ENCODE peak calls at places on chromosomes 1 and 21, in five cellular contexts. G is transverse colon, X is ovary, P is suprapubic skin, J is A549. N is an unnamed sample.

GRCh38 chr1:248015801-248016200 is 2.3 kb downstream of the OR2L5 start:
- DNase-seq in G (no peak), X (no peak), P (no peak), J (no peak), N (no peak)

GRCh38 chr1:78114034-78114956 is 68.5 kb downstream of the GIPC2 start:
- DNase-seq in G (peak; percentile 54), X (peak; percentile 62), P (peak; percentile 68), J (peak; percentile 48), N (no peak)

GRCh38 chr21:37231247-37231645 is 35.9 kb downstream of the VPS26C start:
- DNase-seq in G (no peak), X (no peak), P (no peak), J (no peak), N (no peak)

GRCh38 chr1:222994506-222995229 is 148.4 kb downstream of the TLR5 start:
- DNase-seq in G (no peak), X (no peak), P (no peak), J (no peak), N (no peak)

GRCh38 chr1:227759345-227760300 is 24.4 kb downstream of the SNAP47 start:
- DNase-seq in G (peak; percentile 58), X (peak; percentile 78), P (peak; percentile 73), J (no peak), N (peak; percentile 48)

GRCh38 chr21:42732033-42732410 is 78.6 kb downstream of the PDE9A start:
- DNase-seq in G (peak; percentile 18), X (no peak), P (no peak), J (no peak), N (no peak)

GRCh38 chr1:27137022-27137542 is 17.8 kb downstream of the SLC9A1 start:
- DNase-seq in G (peak; percentile 67), X (no peak), P (no peak), J (no peak), N (peak; percentile 45)

GRCh38 chr1:99766378-99766800 is at the start of gene FRRS1:
- DNase-seq in G (peak; percentile 75), X (peak; percentile 52), P (peak; percentile 63), J (peak; percentile 51), N (peak; percentile 26)

DNA sequence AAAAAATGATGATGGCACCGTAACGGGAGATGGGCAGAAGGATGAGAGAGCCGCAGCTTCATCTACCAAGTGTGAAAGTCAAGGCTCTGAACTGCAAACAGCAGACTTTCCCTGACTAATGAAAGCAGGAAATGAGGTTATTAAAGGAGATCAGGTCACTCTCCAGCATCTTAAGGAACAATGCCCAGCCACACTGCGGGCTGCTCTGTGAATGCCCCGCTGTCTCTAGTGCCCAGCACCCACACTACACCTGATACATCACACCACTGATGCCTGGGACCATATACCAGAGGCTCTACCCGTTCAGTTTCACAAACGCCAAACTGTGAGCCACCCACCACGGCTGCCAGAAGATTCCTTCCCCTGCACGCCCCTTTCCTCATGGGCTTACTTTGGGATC is 72.2 kb downstream of the MIS18A start:
- DNase-seq in G (no peak), X (no peak), P (no peak), J (no peak), N (no peak)
- TF ChIP-seq EP300 in G (no peak), X (no peak), P (no peak), J (no peak), N (no peak)

DNA sequence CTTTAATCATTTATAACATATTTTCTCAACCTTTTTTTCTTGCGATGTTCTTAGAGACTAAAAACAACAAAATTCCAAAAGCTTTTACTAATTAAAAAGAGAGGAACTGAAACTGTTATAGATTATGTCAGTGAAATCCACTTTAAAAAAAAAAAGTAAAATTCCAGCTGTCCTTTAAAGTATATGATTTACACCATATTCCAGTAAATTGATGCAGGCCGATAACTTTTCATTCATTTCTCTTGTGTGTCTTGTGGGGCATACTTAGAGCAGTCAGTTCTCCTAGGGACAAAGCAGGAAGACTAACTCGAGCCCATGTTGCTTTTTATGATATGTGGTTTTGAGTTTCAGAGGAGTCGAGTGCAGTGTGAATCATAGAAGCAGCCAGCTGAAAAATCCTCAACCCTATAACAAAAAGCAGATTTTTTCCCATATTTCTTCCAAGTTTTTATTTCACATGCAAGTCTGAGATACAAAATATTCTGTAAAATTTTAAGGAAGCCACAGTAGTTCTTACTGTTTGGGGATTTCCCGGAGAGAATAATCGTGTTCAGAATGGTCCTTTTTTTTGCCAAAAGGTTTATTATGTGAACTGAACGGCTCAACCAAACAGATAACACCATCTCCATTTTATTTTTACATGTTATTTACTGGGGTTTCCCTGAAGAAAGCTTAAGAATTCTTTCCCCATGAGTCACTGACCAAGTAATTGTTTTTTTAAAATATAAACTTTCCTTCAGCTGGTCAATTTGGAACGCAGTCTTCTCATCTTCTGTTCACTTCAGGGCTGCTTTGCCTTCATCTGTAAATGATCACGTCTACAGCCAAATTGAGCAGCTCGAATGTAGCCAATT is 77.0 kb upstream of the C1orf105 start:
- DNase-seq in G (no peak), X (no peak), P (no peak), J (no peak), N (no peak)
- H3K4me3 ChIP-seq in G (no peak overlapping the region), X (no peak overlapping the region), P (no peak overlapping the region), J (no peak overlapping the region), N (no peak overlapping the region)

GRCh38 chr1:156616463-156616862 is 2.8 kb upstream of the HAPLN2 start:
- DNase-seq in G (no peak), X (no peak), P (no peak), J (no peak), N (no peak)
- TF ChIP-seq EP300 in G (no peak), X (no peak), P (no peak), J (no peak), N (no peak)

GRCh38 chr1:47415728-47416318 is at the start of gene FOXE3:
- DNase-seq in G (no peak), X (no peak), P (no peak), J (no peak), N (no peak)
- H3K4me3 ChIP-seq in G (peak within 1 kb of the TSS; percentile 50), X (no peak within 1 kb of the TSS), P (peak within 1 kb of the TSS; percentile 45), J (peak within 1 kb of the TSS; percentile 38), N (no peak within 1 kb of the TSS)

N was measured in tibial nerve.